ENCODE peak calls at places on chromosomes 6 and 20, in five cellular contexts. One of them, this sample, is unnamed.

GRCh38 chr6:37452522-37452921 is 19.5 kb downstream of the CMTR1 start:
- DNase-seq in HCT116: no peak
- DNase-seq in GM12878: no peak
- DNase-seq in HepG2: no peak
- DNase-seq in H1: no peak
- DNase-seq in this sample: no peak

GRCh38 chr6:122789862-122790739 is 1.0 kb downstream of the SMPDL3A start:
- DNase-seq in HCT116: no peak
- DNase-seq in GM12878: no peak
- DNase-seq in HepG2: no peak
- DNase-seq in H1: no peak
- DNase-seq in this sample: peak

GRCh38 chr6:27294409-27294808 is 17.7 kb downstream of the POM121L2 start:
- DNase-seq in HCT116: no peak
- DNase-seq in GM12878: no peak
- DNase-seq in HepG2: no peak
- DNase-seq in H1: no peak
- DNase-seq in this sample: no peak

GRCh38 chr6:22888147-22888831 is 318.9 kb downstream of the HDGFL1 start:
- DNase-seq in HCT116: no peak
- DNase-seq in GM12878: no peak
- DNase-seq in HepG2: no peak
- DNase-seq in H1: no peak
- DNase-seq in this sample: no peak

GRCh38 chr6:13604546-13605416 is 10.4 kb upstream of the NOL7 start:
- DNase-seq in HCT116: no peak
- DNase-seq in GM12878: no peak
- DNase-seq in HepG2: peak
- DNase-seq in H1: no peak
- DNase-seq in this sample: no peak

GRCh38 chr6:163347021-163347446 is 67.5 kb upstream of the QKI start:
- DNase-seq in HCT116: no peak
- DNase-seq in GM12878: no peak
- DNase-seq in HepG2: no peak
- DNase-seq in H1: no peak
- DNase-seq in this sample: peak

GRCh38 chr6:26502169-26502568 is 2.1 kb downstream of the BTN1A1 start:
- DNase-seq in HCT116: no peak
- DNase-seq in GM12878: peak
- DNase-seq in HepG2: peak
- DNase-seq in H1: no peak
- DNase-seq in this sample: no peak

GRCh38 chr6:86276056-86276455 is 633.4 kb upstream of the SYNCRIP start:
- DNase-seq in HCT116: no peak
- DNase-seq in GM12878: no peak
- DNase-seq in HepG2: no peak
- DNase-seq in H1: no peak
- DNase-seq in this sample: no peak

GRCh38 chr6:84854801-84855400 is 90.5 kb upstream of the TBX18 start:
- DNase-seq in HCT116: no peak
- DNase-seq in GM12878: no peak
- DNase-seq in HepG2: no peak
- DNase-seq in H1: no peak
- DNase-seq in this sample: no peak

GRCh38 chr20:64091762-64092161 is 7.6 kb upstream of the LKAAEAR1 start:
- DNase-seq in HCT116: no peak
- DNase-seq in GM12878: no peak
- DNase-seq in HepG2: no peak
- DNase-seq in H1: no peak
- DNase-seq in this sample: peak

GRCh38 chr6:79425589-79426311 is 111.5 kb downstream of the LCA5 start:
- DNase-seq in HCT116: no peak
- DNase-seq in GM12878: no peak
- DNase-seq in HepG2: no peak
- DNase-seq in H1: no peak
- DNase-seq in this sample: no peak

GRCh38 chr20:1341561-1342265 is 12.8 kb upstream of the SDCBP2 start:
- DNase-seq in HCT116: no peak
- DNase-seq in GM12878: no peak
- DNase-seq in HepG2: no peak
- DNase-seq in H1: peak
- DNase-seq in this sample: no peak

GRCh38 chr20:25071722-25072121 is 10.2 kb downstream of the VSX1 start:
- DNase-seq in HCT116: no peak
- DNase-seq in GM12878: no peak
- DNase-seq in HepG2: peak
- DNase-seq in H1: peak
- DNase-seq in this sample: no peak

GRCh38 chr6:162123797-162124196 is 603.8 kb downstream of the PRKN start:
- DNase-seq in HCT116: no peak
- DNase-seq in GM12878: no peak
- DNase-seq in HepG2: no peak
- DNase-seq in H1: no peak
- DNase-seq in this sample: no peak

GRCh38 chr20:37356387-37356786 is 10.4 kb downstream of the SRC start:
- DNase-seq in HCT116: no peak
- DNase-seq in GM12878: no peak
- DNase-seq in HepG2: no peak
- DNase-seq in H1: no peak
- DNase-seq in this sample: no peak

GRCh38 chr20:56352656-56353055 is 6.1 kb upstream of the FAM210B start:
- DNase-seq in HCT116: no peak
- DNase-seq in GM12878: no peak
- DNase-seq in HepG2: no peak
- DNase-seq in H1: no peak
- DNase-seq in this sample: no peak

GRCh38 chr6:128062882-128063603 is 162.2 kb upstream of the THEMIS start:
- DNase-seq in HCT116: no peak
- DNase-seq in GM12878: no peak
- DNase-seq in HepG2: peak
- DNase-seq in H1: no peak
- DNase-seq in this sample: no peak

GRCh38 chr6:43757966-43758616 is 11.9 kb upstream of the VEGFA start:
- DNase-seq in HCT116: no peak
- DNase-seq in GM12878: no peak
- DNase-seq in HepG2: no peak
- DNase-seq in H1: no peak
- DNase-seq in this sample: no peak

GRCh38 chr20:44648579-44648978 is 2.9 kb downstream of the ADA start:
- DNase-seq in HCT116: no peak
- DNase-seq in GM12878: no peak
- DNase-seq in HepG2: peak
- DNase-seq in H1: no peak
- DNase-seq in this sample: no peak

GRCh38 chr20:44653536-44653935 is 2.0 kb upstream of the ADA start:
- DNase-seq in HCT116: no peak
- DNase-seq in GM12878: no peak
- DNase-seq in HepG2: no peak
- DNase-seq in H1: no peak
- DNase-seq in this sample: no peak

GRCh38 chr20:44649976-44650375 is 1.5 kb downstream of the ADA start:
- DNase-seq in HCT116: no peak
- DNase-seq in GM12878: no peak
- DNase-seq in HepG2: no peak
- DNase-seq in H1: no peak
- DNase-seq in this sample: no peak

GRCh38 chr20:44650777-44651493 is 564 bp downstream of the ADA start:
- DNase-seq in HCT116: no peak
- DNase-seq in GM12878: no peak
- DNase-seq in HepG2: no peak
- DNase-seq in H1: no peak
- DNase-seq in this sample: no peak

DNA sequence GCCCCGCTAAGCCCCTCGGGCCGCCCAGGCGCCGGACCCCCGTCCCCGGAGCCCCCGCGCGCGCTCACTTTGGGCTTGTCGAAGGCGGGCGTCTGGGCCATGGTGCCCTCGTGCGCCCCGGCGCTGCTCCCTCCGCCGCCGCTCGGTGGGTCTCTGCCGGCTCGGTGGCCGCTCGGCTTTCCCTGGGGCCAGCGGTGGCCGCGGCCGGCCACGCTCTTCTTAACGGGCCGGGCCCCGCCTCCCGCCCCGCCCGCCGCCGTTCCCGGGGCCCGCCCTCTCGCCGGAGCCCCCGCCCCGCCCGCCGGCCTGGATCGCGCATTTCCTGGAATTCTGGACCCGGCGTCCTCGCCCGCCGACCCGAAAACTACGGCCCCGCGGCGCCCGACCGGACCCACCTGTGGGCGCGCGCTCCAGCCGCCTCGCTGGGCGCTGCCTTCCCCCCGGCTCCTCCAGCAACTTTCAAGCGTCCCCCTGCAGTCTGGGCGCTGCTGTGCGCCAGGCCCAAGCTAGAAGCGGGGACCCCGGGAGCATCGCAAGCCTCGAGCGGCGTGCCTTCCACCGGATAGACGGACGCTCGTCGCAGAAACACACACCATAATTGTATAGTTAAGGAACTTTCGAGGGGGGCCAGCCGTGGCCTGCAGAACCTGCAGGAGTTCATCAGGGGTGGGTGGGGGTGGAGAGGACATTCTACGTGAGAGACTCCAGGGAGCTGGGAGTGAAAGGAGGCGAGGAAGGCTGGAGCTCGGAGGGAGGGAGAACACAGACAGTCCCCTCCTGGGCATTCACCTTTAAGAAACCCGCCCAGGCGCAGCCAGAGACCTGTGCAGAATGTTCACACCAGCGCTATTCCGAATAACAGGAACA is at the start of gene ADA:
- DNase-seq in HCT116: no peak
- DNase-seq in GM12878: no peak
- DNase-seq in HepG2: peak
- DNase-seq in H1: peak
- DNase-seq in this sample: peak
- TF ChIP-seq ATF3 in HCT116: no peak
- TF ChIP-seq ATF3 in GM12878: no peak
- TF ChIP-seq ATF3 in HepG2: no peak
- TF ChIP-seq ATF3 in H1: no peak
- TF ChIP-seq ATF3 in this sample: no peak

GRCh38 chr6:71262914-71263313 is 25.7 kb upstream of the OGFRL1 start:
- DNase-seq in HCT116: no peak
- DNase-seq in GM12878: no peak
- DNase-seq in HepG2: no peak
- DNase-seq in H1: no peak
- DNase-seq in this sample: no peak

DNA sequence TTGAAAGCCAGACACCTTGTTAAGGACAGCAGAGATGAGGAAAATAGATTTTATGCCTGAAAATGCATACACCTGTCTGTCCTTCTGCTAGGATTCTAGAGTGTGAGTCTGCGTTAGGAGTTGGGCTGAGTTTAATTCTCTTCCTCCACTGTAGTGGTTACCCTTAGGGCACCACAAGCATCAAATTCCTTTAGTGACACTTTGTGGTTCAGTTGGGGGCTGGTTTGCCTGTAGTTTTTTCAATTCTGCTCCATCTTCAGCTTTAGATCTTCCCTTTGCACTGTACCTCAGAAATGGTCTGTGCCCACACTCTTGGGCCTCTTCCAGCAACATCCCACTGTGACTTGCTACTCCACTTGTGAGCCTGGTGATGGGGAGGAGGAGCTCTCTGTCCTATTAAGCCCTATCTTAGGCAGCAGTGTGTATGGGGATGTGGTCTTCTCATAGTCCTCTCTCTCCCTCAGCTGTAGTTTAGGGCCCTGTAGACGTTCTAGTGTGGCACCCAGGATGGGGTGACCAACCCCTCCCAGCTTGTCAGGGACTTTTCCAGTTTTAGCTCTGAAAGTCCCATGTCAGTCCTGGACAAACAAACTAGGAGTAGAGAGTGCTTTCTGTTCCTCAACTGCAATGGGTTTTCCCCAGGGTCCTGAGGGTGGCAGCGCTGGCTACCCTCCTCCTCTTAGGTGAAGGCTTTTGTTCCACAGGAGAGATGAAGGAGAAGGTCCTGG is 19.7 kb upstream of the OGFRL1 start:
- DNase-seq in HCT116: no peak
- DNase-seq in GM12878: peak
- DNase-seq in HepG2: no peak
- DNase-seq in H1: no peak
- DNase-seq in this sample: no peak
- TF ChIP-seq JUND in HCT116: no peak
- TF ChIP-seq JUND in GM12878: no peak
- TF ChIP-seq JUND in HepG2: no peak
- TF ChIP-seq JUND in H1: no peak
- TF ChIP-seq JUND in this sample: no peak

GRCh38 chr6:88165877-88166492 is at the start of gene CNR1:
- DNase-seq in HCT116: no peak
- DNase-seq in GM12878: no peak
- DNase-seq in HepG2: no peak
- DNase-seq in H1: peak
- DNase-seq in this sample: peak
- TF ChIP-seq ATF3 in HCT116: no peak
- TF ChIP-seq ATF3 in GM12878: no peak
- TF ChIP-seq ATF3 in HepG2: no peak
- TF ChIP-seq ATF3 in H1: no peak
- TF ChIP-seq ATF3 in this sample: no peak

GRCh38 chr6:31821301-31822037 is 6.1 kb upstream of the HSPA1B start:
- DNase-seq in HCT116: no peak
- DNase-seq in GM12878: no peak
- DNase-seq in HepG2: no peak
- DNase-seq in H1: peak
- DNase-seq in this sample: peak
- TF ChIP-seq JUND in HCT116: no peak
- TF ChIP-seq JUND in GM12878: no peak
- TF ChIP-seq JUND in HepG2: no peak
- TF ChIP-seq JUND in H1: no peak
- TF ChIP-seq JUND in this sample: peak

GRCh38 chr6:19691465-19692167 is 145.6 kb upstream of the ID4 start:
- DNase-seq in HCT116: no peak
- DNase-seq in GM12878: no peak
- DNase-seq in HepG2: no peak
- DNase-seq in H1: peak
- DNase-seq in this sample: no peak
- TF ChIP-seq ATF3 in HCT116: no peak
- TF ChIP-seq ATF3 in GM12878: no peak
- TF ChIP-seq ATF3 in HepG2: no peak
- TF ChIP-seq ATF3 in H1: no peak
- TF ChIP-seq ATF3 in this sample: no peak

DNA sequence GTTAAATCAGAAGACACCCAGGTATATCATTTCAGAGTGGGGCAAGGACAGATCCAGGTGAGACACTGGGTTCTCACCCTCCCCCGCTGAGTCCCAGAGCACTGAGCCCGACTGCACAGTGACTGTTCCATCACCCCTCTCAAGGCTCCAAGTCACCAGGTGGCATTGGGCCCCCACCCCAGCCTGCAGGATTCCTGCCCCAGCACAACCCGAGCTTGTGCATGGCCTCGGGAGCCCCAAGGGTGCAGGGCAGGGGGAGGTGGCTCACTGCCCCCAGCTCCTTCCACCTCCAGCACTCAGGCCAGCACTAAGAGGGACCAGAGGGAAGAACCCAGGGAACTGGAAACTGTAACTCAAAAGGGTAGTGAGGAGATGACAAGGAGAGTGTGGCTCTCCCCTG is 39.3 kb upstream of the CST5 start:
- DNase-seq in HCT116: no peak
- DNase-seq in GM12878: no peak
- DNase-seq in HepG2: no peak
- DNase-seq in H1: no peak
- DNase-seq in this sample: no peak
- TF ChIP-seq JUND in HCT116: no peak
- TF ChIP-seq JUND in GM12878: no peak
- TF ChIP-seq JUND in HepG2: no peak
- TF ChIP-seq JUND in H1: no peak
- TF ChIP-seq JUND in this sample: no peak